ENCODE peak calls at places on chromosomes 11 and 22, in five cellular contexts. One of them, this sample, is unnamed.

GRCh38 chr11:130246719-130247118 is 68.0 kb downstream of the ZBTB44 start:
- DNase-seq in stimulated activated CD8-positive, alpha-beta memory T cell treated with anti-CD3 and anti-CD28 coated beads, Interleukin-2, amount 100 ng/mL, for 48 hours: no peak
- DNase-seq in choroid plexus epithelial cell: peak; percentile 49
- DNase-seq in tibial nerve: no peak
- DNase-seq in aorta: no peak
- DNase-seq in this sample: no peak

GRCh38 chr22:19825904-19826618 is 28.6 kb downstream of the GNB1L start:
- DNase-seq in choroid plexus epithelial cell: no peak
- DNase-seq in tibial nerve: no peak
- DNase-seq in stimulated activated CD8-positive, alpha-beta memory T cell treated with anti-CD3 and anti-CD28 coated beads, Interleukin-2, amount 100 ng/mL, for 48 hours: no peak
- DNase-seq in aorta: no peak
- DNase-seq in this sample: no peak

GRCh38 chr11:109547356-109548027 is 125.5 kb downstream of the C11orf87 start:
- DNase-seq in tibial nerve: no peak
- DNase-seq in stimulated activated CD8-positive, alpha-beta memory T cell treated with anti-CD3 and anti-CD28 coated beads, Interleukin-2, amount 100 ng/mL, for 48 hours: no peak
- DNase-seq in choroid plexus epithelial cell: peak; percentile 68
- DNase-seq in aorta: no peak
- DNase-seq in this sample: no peak

GRCh38 chr11:17572791-17573460 is 25.9 kb downstream of the OTOG start:
- DNase-seq in tibial nerve: no peak
- DNase-seq in aorta: no peak
- DNase-seq in choroid plexus epithelial cell: no peak
- DNase-seq in stimulated activated CD8-positive, alpha-beta memory T cell treated with anti-CD3 and anti-CD28 coated beads, Interleukin-2, amount 100 ng/mL, for 48 hours: no peak
- DNase-seq in this sample: no peak

GRCh38 chr11:123227763-123228488 is 32.9 kb upstream of the CLMP start:
- DNase-seq in tibial nerve: no peak
- DNase-seq in stimulated activated CD8-positive, alpha-beta memory T cell treated with anti-CD3 and anti-CD28 coated beads, Interleukin-2, amount 100 ng/mL, for 48 hours: no peak
- DNase-seq in choroid plexus epithelial cell: no peak
- DNase-seq in aorta: no peak
- DNase-seq in this sample: no peak

GRCh38 chr11:84384637-84385227 is 1098.6 kb upstream of the CCDC90B start:
- DNase-seq in aorta: no peak
- DNase-seq in choroid plexus epithelial cell: peak; percentile 73
- DNase-seq in stimulated activated CD8-positive, alpha-beta memory T cell treated with anti-CD3 and anti-CD28 coated beads, Interleukin-2, amount 100 ng/mL, for 48 hours: no peak
- DNase-seq in tibial nerve: peak; percentile 25
- DNase-seq in this sample: no peak

GRCh38 chr11:71554996-71555395 is 6.8 kb downstream of the KRTAP5-9 start:
- DNase-seq in aorta: no peak
- DNase-seq in tibial nerve: no peak
- DNase-seq in stimulated activated CD8-positive, alpha-beta memory T cell treated with anti-CD3 and anti-CD28 coated beads, Interleukin-2, amount 100 ng/mL, for 48 hours: no peak
- DNase-seq in choroid plexus epithelial cell: no peak
- DNase-seq in this sample: no peak

GRCh38 chr11:64989416-64989815 is 7.4 kb downstream of the BATF2 start:
- DNase-seq in tibial nerve: no peak
- DNase-seq in choroid plexus epithelial cell: no peak
- DNase-seq in stimulated activated CD8-positive, alpha-beta memory T cell treated with anti-CD3 and anti-CD28 coated beads, Interleukin-2, amount 100 ng/mL, for 48 hours: no peak
- DNase-seq in aorta: no peak
- DNase-seq in this sample: no peak

GRCh38 chr11:67300256-67300755 is 3.0 kb upstream of the SSH3 start:
- DNase-seq in choroid plexus epithelial cell: no peak
- DNase-seq in aorta: no peak
- DNase-seq in tibial nerve: no peak
- DNase-seq in stimulated activated CD8-positive, alpha-beta memory T cell treated with anti-CD3 and anti-CD28 coated beads, Interleukin-2, amount 100 ng/mL, for 48 hours: no peak
- DNase-seq in this sample: no peak

GRCh38 chr11:103798456-103798855 is 238.0 kb upstream of the DDI1 start:
- DNase-seq in stimulated activated CD8-positive, alpha-beta memory T cell treated with anti-CD3 and anti-CD28 coated beads, Interleukin-2, amount 100 ng/mL, for 48 hours: no peak
- DNase-seq in choroid plexus epithelial cell: peak; percentile 44
- DNase-seq in aorta: no peak
- DNase-seq in tibial nerve: no peak
- DNase-seq in this sample: no peak

GRCh38 chr11:91220476-91221202 is 997.8 kb upstream of the CHORDC1 start:
- DNase-seq in aorta: no peak
- DNase-seq in choroid plexus epithelial cell: peak; percentile 74
- DNase-seq in stimulated activated CD8-positive, alpha-beta memory T cell treated with anti-CD3 and anti-CD28 coated beads, Interleukin-2, amount 100 ng/mL, for 48 hours: no peak
- DNase-seq in tibial nerve: no peak
- DNase-seq in this sample: no peak

GRCh38 chr11:126310229-126310991 is 6.5 kb downstream of the DCPS start:
- DNase-seq in aorta: peak; percentile 79
- DNase-seq in stimulated activated CD8-positive, alpha-beta memory T cell treated with anti-CD3 and anti-CD28 coated beads, Interleukin-2, amount 100 ng/mL, for 48 hours: peak; percentile 44
- DNase-seq in tibial nerve: peak; percentile 67
- DNase-seq in choroid plexus epithelial cell: peak; percentile 82
- DNase-seq in this sample: peak; percentile 44

GRCh38 chr11:77200869-77201268 is 72.8 kb downstream of the MYO7A start:
- DNase-seq in aorta: peak; percentile 37
- DNase-seq in choroid plexus epithelial cell: no peak
- DNase-seq in tibial nerve: no peak
- DNase-seq in stimulated activated CD8-positive, alpha-beta memory T cell treated with anti-CD3 and anti-CD28 coated beads, Interleukin-2, amount 100 ng/mL, for 48 hours: no peak
- DNase-seq in this sample: no peak

GRCh38 chr22:21936151-21936778 is 16.4 kb downstream of the PPM1F start:
- DNase-seq in tibial nerve: no peak
- DNase-seq in stimulated activated CD8-positive, alpha-beta memory T cell treated with anti-CD3 and anti-CD28 coated beads, Interleukin-2, amount 100 ng/mL, for 48 hours: no peak
- DNase-seq in choroid plexus epithelial cell: no peak
- DNase-seq in aorta: peak; percentile 81
- DNase-seq in this sample: no peak

GRCh38 chr11:37762079-37762478 is 1164.0 kb upstream of the RAG2 start:
- DNase-seq in stimulated activated CD8-positive, alpha-beta memory T cell treated with anti-CD3 and anti-CD28 coated beads, Interleukin-2, amount 100 ng/mL, for 48 hours: no peak
- DNase-seq in choroid plexus epithelial cell: no peak
- DNase-seq in aorta: no peak
- DNase-seq in tibial nerve: no peak
- DNase-seq in this sample: no peak

GRCh38 chr11:11731311-11732083 is 109.7 kb upstream of the GALNT18 start:
- DNase-seq in stimulated activated CD8-positive, alpha-beta memory T cell treated with anti-CD3 and anti-CD28 coated beads, Interleukin-2, amount 100 ng/mL, for 48 hours: no peak
- DNase-seq in aorta: no peak
- DNase-seq in choroid plexus epithelial cell: peak; percentile 38
- DNase-seq in tibial nerve: no peak
- DNase-seq in this sample: no peak

GRCh38 chr11:32706985-32707736 is 87.3 kb downstream of the CCDC73 start:
- DNase-seq in choroid plexus epithelial cell: peak; percentile 69
- DNase-seq in tibial nerve: no peak
- DNase-seq in aorta: no peak
- DNase-seq in stimulated activated CD8-positive, alpha-beta memory T cell treated with anti-CD3 and anti-CD28 coated beads, Interleukin-2, amount 100 ng/mL, for 48 hours: no peak
- DNase-seq in this sample: no peak

GRCh38 chr11:1384206-1384965 is 5.3 kb upstream of the BRSK2 start:
- DNase-seq in choroid plexus epithelial cell: no peak
- DNase-seq in aorta: no peak
- DNase-seq in tibial nerve: no peak
- DNase-seq in stimulated activated CD8-positive, alpha-beta memory T cell treated with anti-CD3 and anti-CD28 coated beads, Interleukin-2, amount 100 ng/mL, for 48 hours: no peak
- DNase-seq in this sample: no peak

GRCh38 chr11:67613960-67614715 is 7.4 kb downstream of the NDUFV1 start:
- DNase-seq in choroid plexus epithelial cell: peak; percentile 60
- DNase-seq in stimulated activated CD8-positive, alpha-beta memory T cell treated with anti-CD3 and anti-CD28 coated beads, Interleukin-2, amount 100 ng/mL, for 48 hours: peak; percentile 70
- DNase-seq in aorta: peak; percentile 77
- DNase-seq in tibial nerve: no peak
- DNase-seq in this sample: peak; percentile 88

GRCh38 chr11:131746201-131746600 is 375.8 kb downstream of the NTM start:
- DNase-seq in tibial nerve: no peak
- DNase-seq in aorta: no peak
- DNase-seq in choroid plexus epithelial cell: no peak
- DNase-seq in stimulated activated CD8-positive, alpha-beta memory T cell treated with anti-CD3 and anti-CD28 coated beads, Interleukin-2, amount 100 ng/mL, for 48 hours: no peak
- DNase-seq in this sample: no peak

GRCh38 chr11:118652681-118653181 is 26.7 kb downstream of the TREH start:
- DNase-seq in aorta: no peak
- DNase-seq in tibial nerve: no peak
- DNase-seq in choroid plexus epithelial cell: no peak
- DNase-seq in stimulated activated CD8-positive, alpha-beta memory T cell treated with anti-CD3 and anti-CD28 coated beads, Interleukin-2, amount 100 ng/mL, for 48 hours: no peak
- DNase-seq in this sample: no peak

GRCh38 chr11:134248910-134249480 is 4.2 kb downstream of the THYN1 start:
- DNase-seq in aorta: no peak
- DNase-seq in stimulated activated CD8-positive, alpha-beta memory T cell treated with anti-CD3 and anti-CD28 coated beads, Interleukin-2, amount 100 ng/mL, for 48 hours: no peak
- DNase-seq in choroid plexus epithelial cell: peak; percentile 26
- DNase-seq in tibial nerve: no peak
- DNase-seq in this sample: no peak

GRCh38 chr11:44795803-44796535 is 69.2 kb downstream of the TSPAN18 start:
- DNase-seq in stimulated activated CD8-positive, alpha-beta memory T cell treated with anti-CD3 and anti-CD28 coated beads, Interleukin-2, amount 100 ng/mL, for 48 hours: no peak
- DNase-seq in choroid plexus epithelial cell: no peak
- DNase-seq in aorta: no peak
- DNase-seq in tibial nerve: no peak
- DNase-seq in this sample: no peak

This sample was measured in CD4-positive, alpha-beta memory T cell.